ENCODE peak calls at places on chromosomes 4 and X, in eight cellular contexts. X, C, T, B, F, P, O and D are unnamed samples.

GRCh38 chrX:1108451-1109445 is 103.7 kb downstream of the CRLF2 start:
- DNase-seq in X (peak; percentile 45), C (no peak), T (no peak), B (peak; percentile 17), F (no peak), P (no peak), O (no peak), D (no peak)

GRCh38 chr4:76559236-76560071 is 124.4 kb downstream of the SHROOM3 start:
- DNase-seq in X (no peak), C (no peak), T (no peak), B (no peak), F (no peak), P (no peak), O (no peak), D (peak; percentile 80)

GRCh38 chrX:41889317-41890025 is 33.9 kb downstream of the CASK start:
- DNase-seq in X (no peak), C (no peak), T (no peak), B (no peak), F (no peak), P (no peak), O (no peak), D (peak; percentile 28)

GRCh38 chr4:182680196-182680771 is 236.9 kb downstream of the DCTD start:
- DNase-seq in X (no peak), C (no peak), T (no peak), B (peak; percentile 38), F (no peak), P (no peak), O (no peak), D (no peak)

GRCh38 chr4:187235456-187236170 is 512.0 kb upstream of the FAT1 start:
- DNase-seq in X (no peak), C (no peak), T (no peak), B (no peak), F (no peak), P (peak; percentile 22), O (no peak), D (no peak)

GRCh38 chr4:98447648-98448047 is 186.5 kb downstream of the RAP1GDS1 start:
- DNase-seq in X (no peak), C (peak; percentile 21), T (no peak), B (peak; percentile 8), F (no peak), P (no peak), O (no peak), D (no peak)

GRCh38 chr4:149029056-149029651 is 586.9 kb upstream of the NR3C2 start:
- DNase-seq in X (no peak), C (no peak), T (peak; percentile 19), B (no peak), F (no peak), P (no peak), O (no peak), D (peak; percentile 24)

GRCh38 chrX:38664285-38664684 is 102.9 kb downstream of the TSPAN7 start:
- DNase-seq in X (no peak), C (no peak), T (peak; percentile 13), B (peak; percentile 64), F (no peak), P (no peak), O (no peak), D (peak; percentile 47)

GRCh38 chr4:54961357-54961975 is 163.9 kb downstream of the KDR start:
- DNase-seq in X (no peak), C (no peak), T (peak; percentile 34), B (peak; percentile 20), F (no peak), P (no peak), O (no peak), D (no peak)

GRCh38 chr4:152328595-152328994 is 207.3 kb downstream of the FBXW7 start:
- DNase-seq in X (no peak), C (no peak), T (no peak), B (no peak), F (no peak), P (no peak), O (no peak), D (no peak)

GRCh38 chr4:110275871-110276270 is 77.5 kb upstream of the ELOVL6 start:
- DNase-seq in X (no peak), C (no peak), T (no peak), B (no peak), F (no peak), P (no peak), O (no peak), D (no peak)

GRCh38 chr4:102438396-102438795 is 62.8 kb upstream of the NFKB1 start:
- DNase-seq in X (no peak), C (no peak), T (no peak), B (no peak), F (no peak), P (no peak), O (no peak), D (no peak)

GRCh38 chrX:148500428-148501120 is at the start of gene AFF2:
- DNase-seq in X (no peak), C (peak; percentile 55), T (peak; percentile 86), B (peak; percentile 52), F (no peak), P (no peak), O (peak; percentile 22), D (no peak)

GRCh38 chr4:25863347-25863784 is 578 bp upstream of the SEL1L3 start:
- DNase-seq in X (no peak), C (no peak), T (peak; percentile 54), B (peak; percentile 2), F (no peak), P (no peak), O (no peak), D (peak; percentile 92)

GRCh38 chrX:16671005-16671404 is 21.0 kb downstream of the S100G start:
- DNase-seq in X (no peak), C (peak; percentile 30), T (peak; percentile 15), B (peak; percentile 48), F (no peak), P (no peak), O (no peak), D (peak; percentile 39)

GRCh38 chr4:119501740-119502139 is 126.9 kb downstream of the PDE5A start:
- DNase-seq in X (no peak), C (no peak), T (no peak), B (no peak), F (no peak), P (no peak), O (no peak), D (no peak)

GRCh38 chr4:118865091-118865708 is 23.5 kb upstream of the SYNPO2 start:
- DNase-seq in X (no peak), C (no peak), T (peak; percentile 38), B (peak; percentile 71), F (peak; percentile 53), P (no peak), O (no peak), D (peak; percentile 70)

GRCh38 chr4:98210293-98210692 is 50.9 kb upstream of the RAP1GDS1 start:
- DNase-seq in X (no peak), C (no peak), T (no peak), B (no peak), F (no peak), P (no peak), O (no peak), D (no peak)

GRCh38 chr4:52588771-52589591 is 70.1 kb downstream of the USP46 start:
- DNase-seq in X (no peak), C (peak; percentile 50), T (no peak), B (no peak), F (no peak), P (no peak), O (no peak), D (peak; percentile 2)

GRCh38 chrX:17829526-17829925 is 31.6 kb downstream of the RAI2 start:
- DNase-seq in X (no peak), C (no peak), T (no peak), B (no peak), F (no peak), P (no peak), O (no peak), D (no peak)

GRCh38 chrX:134374910-134375309 is 85.1 kb upstream of the HPRT1 start:
- DNase-seq in X (no peak), C (no peak), T (no peak), B (no peak), F (no peak), P (no peak), O (no peak), D (no peak)

GRCh38 chrX:139720136-139720535 is 12.2 kb upstream of the MCF2 start:
- DNase-seq in X (no peak), C (no peak), T (no peak), B (peak; percentile 21), F (peak; percentile 16), P (no peak), O (no peak), D (no peak)

GRCh38 chr4:143399113-143399949 is 62.7 kb downstream of the GAB1 start:
- DNase-seq in X (no peak), C (no peak), T (peak; percentile 72), B (peak; percentile 39), F (no peak), P (no peak), O (no peak), D (peak; percentile 71)

GRCh38 chr4:48342559-48342878 is 1.2 kb downstream of the SLAIN2 start:
- DNase-seq in X (no peak), C (peak; percentile 28), T (peak; percentile 41), B (no peak), F (no peak), P (no peak), O (peak; percentile 1), D (no peak)
- H3K27ac ChIP-seq in X (peak overlapping the region; percentile 96), C (peak overlapping the region; percentile 91), T (peak overlapping the region; percentile 82), B (peak overlapping the region; percentile 96), F (peak overlapping the region; percentile 100), P (no peak overlapping the region), O (no peak overlapping the region), D (no peak overlapping the region)

GRCh38 chr4:13522282-13523104 is 21.8 kb downstream of the NKX3-2 start:
- DNase-seq in X (no peak), C (no peak), T (no peak), B (no peak), F (no peak), P (no peak), O (no peak), D (no peak)
- H3K4me3 ChIP-seq in X (peak overlapping the region; percentile 34), C (no peak overlapping the region), T (no peak overlapping the region), B (peak overlapping the region; percentile 5), F (no peak overlapping the region), P (peak overlapping the region; percentile 19), O (no peak overlapping the region), D (no peak overlapping the region)

DNA sequence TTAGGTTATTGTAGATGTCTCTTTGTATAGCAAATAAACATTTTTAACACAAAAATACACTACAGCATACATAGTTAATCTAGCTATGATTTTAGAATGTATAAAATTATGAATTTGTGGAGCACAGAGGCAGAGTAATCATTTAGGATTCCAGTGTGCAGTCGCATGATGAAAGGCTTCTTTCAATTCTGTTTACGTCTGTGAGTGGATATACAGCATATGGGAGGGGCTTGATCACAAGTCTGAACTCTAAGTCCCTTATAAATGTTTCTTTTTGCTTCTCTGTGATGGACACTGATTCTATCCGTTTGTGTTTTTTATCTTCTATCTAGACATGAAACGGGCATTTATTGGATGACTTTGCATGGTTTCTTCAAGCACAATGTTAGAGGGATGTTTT is 1239.6 kb upstream of the AGA start:
- DNase-seq in X (no peak), C (no peak), T (no peak), B (no peak), F (no peak), P (no peak), O (no peak), D (no peak)
- H3K27ac ChIP-seq in X (no peak overlapping the region), C (no peak overlapping the region), T (no peak overlapping the region), B (no peak overlapping the region), F (no peak overlapping the region), P (no peak overlapping the region), O (no peak overlapping the region), D (no peak overlapping the region)

DNA sequence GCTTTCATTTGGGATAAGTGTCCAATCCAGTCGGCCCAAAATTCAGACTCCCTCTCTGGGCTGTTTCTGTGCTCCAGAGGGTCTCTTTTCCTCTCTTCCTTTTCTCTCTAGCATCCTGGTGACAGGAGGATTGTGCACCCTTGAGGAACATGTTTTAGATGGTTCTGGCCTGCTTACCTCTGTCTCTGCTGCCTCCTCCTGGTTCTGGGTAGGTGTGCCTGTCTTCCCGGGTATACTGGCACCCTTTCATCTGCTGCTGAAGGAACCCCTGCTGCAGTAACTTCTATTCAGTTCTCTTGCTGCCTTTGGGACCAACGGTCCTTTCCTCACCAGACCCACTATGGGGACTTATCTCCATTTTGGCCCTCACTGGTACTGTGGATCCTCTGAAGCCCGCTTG is 53.2 kb downstream of the HMGB2 start:
- DNase-seq in X (no peak), C (no peak), T (no peak), B (no peak), F (no peak), P (no peak), O (no peak), D (no peak)
- H3K4me3 ChIP-seq in X (no peak overlapping the region), C (no peak overlapping the region), T (no peak overlapping the region), B (no peak overlapping the region), F (no peak overlapping the region), P (no peak overlapping the region), O (no peak overlapping the region), D (no peak overlapping the region)